ENCODE peak calls at places on chromosomes 13 and 19, in five cellular contexts. W is body of pancreas; N is HAP-1; O is CD8-positive, alpha-beta memory T cell; A is psoas muscle. Y is an unnamed sample. For H3K27me3 and H3K4me1, the result is how much of the 10 kb centered on the place peaks cover.

GRCh38 chr13:23751195-23751594 is 138.0 kb downstream of the MIPEP start:
- DNase-seq in W (no peak), N (no peak), O (no peak), A (no peak), Y (no peak)

GRCh38 chr19:43777163-43777700 is 3.5 kb downstream of the KCNN4 start:
- DNase-seq in W (no peak), N (no peak), O (peak), A (peak), Y (peak)

GRCh38 chr13:49664606-49665005 is 26.7 kb downstream of the EBPL start:
- DNase-seq in W (no peak), N (peak), O (no peak), A (no peak), Y (no peak)

GRCh38 chr13:101941095-101941777 is 460.6 kb downstream of the FGF14 start:
- DNase-seq in W (no peak), N (no peak), O (no peak), A (no peak), Y (no peak)

GRCh38 chr19:33278403-33279269 is 23.7 kb downstream of the CEBPA start:
- DNase-seq in W (no peak), N (no peak), O (no peak), A (no peak), Y (no peak)

GRCh38 chr19:41098762-41099161 is 10.5 kb downstream of the CYP2A13 start:
- DNase-seq in W (no peak), N (no peak), O (no peak), A (no peak), Y (no peak)

GRCh38 chr13:70170689-70171088 is 62.4 kb upstream of the KLHL1 start:
- DNase-seq in W (no peak), N (no peak), O (no peak), A (no peak), Y (no peak)

GRCh38 chr13:66001136-66001535 is 1229.0 kb downstream of the PCDH9 start:
- DNase-seq in W (no peak), N (no peak), O (no peak), A (no peak), Y (no peak)

GRCh38 chr13:94272038-94272437 is 207.4 kb downstream of the DCT start:
- DNase-seq in W (no peak), N (no peak), O (no peak), A (no peak), Y (no peak)

GRCh38 chr19:31258211-31259052 is 90.8 kb downstream of the TSHZ3 start:
- DNase-seq in W (no peak), N (no peak), O (no peak), A (no peak), Y (peak)

GRCh38 chr19:38537071-38537847 is 80.5 kb downstream of the MAP4K1 start:
- DNase-seq in W (no peak), N (no peak), O (no peak), A (no peak), Y (no peak)

GRCh38 chr13:80196756-80197155 is 144.2 kb downstream of the SPRY2 start:
- DNase-seq in W (no peak), N (no peak), O (no peak), A (no peak), Y (no peak)

GRCh38 chr13:34464011-34464410 is 478.1 kb upstream of the NBEA start:
- DNase-seq in W (no peak), N (no peak), O (no peak), A (no peak), Y (no peak)

GRCh38 chr19:47232422-47233211 is 1.6 kb upstream of the BBC3 start:
- DNase-seq in W (peak), N (no peak), O (no peak), A (no peak), Y (no peak)

GRCh38 chr13:88014527-88014926 is 343.4 kb downstream of the SLITRK5 start:
- DNase-seq in W (no peak), N (no peak), O (no peak), A (no peak), Y (no peak)

GRCh38 chr13:113804017-113804702 is 45.1 kb downstream of the TMEM255B start:
- DNase-seq in W (no peak), N (no peak), O (peak), A (peak), Y (no peak)

GRCh38 chr13:23656637-23657036 is 86.4 kb downstream of the TNFRSF19 start:
- DNase-seq in W (no peak), N (peak), O (no peak), A (no peak), Y (peak)

GRCh38 chr13:37984357-37984756 is 114.8 kb upstream of the TRPC4 start:
- DNase-seq in W (no peak), N (peak), O (no peak), A (no peak), Y (peak)

GRCh38 chr19:47109541-47110375 is 3.8 kb downstream of the ZC3H4 start:
- DNase-seq in W (no peak), N (peak), O (peak), A (no peak), Y (no peak)

GRCh38 chr19:33621811-33622504 is at the start of gene CHST8:
- DNase-seq in W (no peak), N (peak), O (no peak), A (peak), Y (peak)

GRCh38 chr13:21034602-21035190 is 26.7 kb downstream of the LATS2 start:
- DNase-seq in W (no peak), N (no peak), O (no peak), A (no peak), Y (no peak)

GRCh38 chr19:35521124-35521743 is 6.9 kb downstream of the SBSN start:
- DNase-seq in W (no peak), N (peak), O (no peak), A (no peak), Y (no peak)

GRCh38 chr19:29675650-29676186 is 10.5 kb downstream of the PLEKHF1 start:
- DNase-seq in W (no peak), N (no peak), O (no peak), A (no peak), Y (no peak)

GRCh38 chr19:37227996-37228395 is 10.0 kb downstream of the ZNF383 start:
- DNase-seq in W (peak), N (peak), O (peak), A (no peak), Y (peak)

GRCh38 chr19:5050016-5050656 is 81.2 kb downstream of the KDM4B start:
- DNase-seq in W (no peak), N (no peak), O (no peak), A (no peak), Y (no peak)
- H3K27me3 ChIP-seq in W (under half), N (under half), O (under half), A (under half), Y (under half)

DNA sequence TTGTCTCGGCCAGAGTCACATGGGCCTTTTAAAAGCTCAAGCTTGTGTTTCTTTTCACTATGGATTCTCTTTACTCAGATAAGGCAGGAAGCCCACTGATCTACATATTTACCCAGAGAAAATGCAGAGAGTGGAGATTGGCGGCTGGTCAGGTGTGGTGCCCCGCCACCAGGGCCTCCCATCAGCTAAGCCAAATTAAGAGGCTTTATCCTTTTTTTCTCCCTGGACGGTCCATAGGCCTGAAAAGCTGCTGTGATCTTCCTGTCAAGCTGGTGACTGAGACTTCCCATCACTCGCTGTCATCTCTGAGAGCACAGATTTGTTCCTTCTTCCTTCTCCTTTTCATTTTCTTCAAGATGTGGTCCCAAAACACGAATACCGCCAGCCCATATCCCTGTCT is 1.9 kb downstream of the SAFB start:
- DNase-seq in W (no peak), N (no peak), O (no peak), A (no peak), Y (no peak)
- H3K4me1 ChIP-seq in W (half or more), N (under half), O (half or more), A (half or more), Y (under half)

GRCh38 chr13:41637578-41637977 is 180.2 kb downstream of the RGCC start:
- DNase-seq in W (no peak), N (no peak), O (no peak), A (no peak), Y (no peak)
- H3K27me3 ChIP-seq in W (under half), N (under half), O (under half), A (under half), Y (under half)

DNA sequence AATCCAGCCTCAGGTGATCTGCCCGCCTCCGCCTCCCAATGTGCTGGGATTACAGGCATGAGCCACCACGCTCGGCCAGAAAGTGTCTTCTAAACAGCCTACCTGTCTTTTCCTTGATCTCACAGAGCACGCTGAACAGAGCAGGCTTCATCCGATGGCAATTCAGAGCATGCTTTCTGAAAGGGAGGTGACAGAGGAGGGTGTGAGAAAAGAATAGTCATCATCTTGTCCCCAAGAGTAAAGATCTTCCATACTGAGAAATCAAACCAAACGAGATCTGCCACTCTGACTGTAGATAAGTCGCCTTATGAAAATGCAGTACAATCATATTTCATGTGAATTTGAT is 19.3 kb downstream of the PBX4 start:
- DNase-seq in W (no peak), N (no peak), O (no peak), A (no peak), Y (no peak)
- H3K4me1 ChIP-seq in W (under half), N (under half), O (half or more), A (under half), Y (under half)

DNA sequence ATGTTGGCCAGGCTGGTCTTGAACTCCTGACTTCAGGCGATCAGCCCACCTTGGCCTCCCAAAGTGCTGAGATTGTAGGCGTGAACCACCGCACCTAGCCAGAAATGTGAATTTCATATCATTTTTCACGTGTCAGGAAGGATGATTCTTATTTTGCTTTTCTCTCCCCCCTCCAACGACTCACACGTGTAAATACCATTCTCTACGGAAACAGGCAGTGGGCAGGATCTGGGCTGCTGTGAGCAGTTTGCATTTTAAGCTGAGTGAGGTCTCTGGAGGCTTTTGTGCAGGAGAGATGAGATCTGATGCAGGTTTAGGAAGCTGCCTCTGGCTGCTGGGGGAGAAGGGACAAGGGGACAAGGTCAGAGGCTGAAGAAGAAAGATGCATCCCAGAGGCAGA is 11.9 kb downstream of the ANKRD24 start:
- DNase-seq in W (no peak), N (no peak), O (no peak), A (no peak), Y (no peak)
- H3K27me3 ChIP-seq in W (under half), N (under half), O (under half), A (under half), Y (under half)

GRCh38 chr19:2532252-2533071 is 56.5 kb downstream of the GADD45B start:
- DNase-seq in W (peak), N (no peak), O (no peak), A (no peak), Y (no peak)

GRCh38 chr19:2533686-2534085 is 57.8 kb downstream of the GADD45B start:
- DNase-seq in W (no peak), N (no peak), O (no peak), A (no peak), Y (no peak)

GRCh38 chr19:2536461-2536860 is 60.5 kb downstream of the GADD45B start:
- DNase-seq in W (no peak), N (no peak), O (no peak), A (peak), Y (no peak)

GRCh38 chr19:2533072-2533425 is 57.1 kb downstream of the GADD45B start:
- DNase-seq in W (no peak), N (no peak), O (no peak), A (peak), Y (no peak)

DNA sequence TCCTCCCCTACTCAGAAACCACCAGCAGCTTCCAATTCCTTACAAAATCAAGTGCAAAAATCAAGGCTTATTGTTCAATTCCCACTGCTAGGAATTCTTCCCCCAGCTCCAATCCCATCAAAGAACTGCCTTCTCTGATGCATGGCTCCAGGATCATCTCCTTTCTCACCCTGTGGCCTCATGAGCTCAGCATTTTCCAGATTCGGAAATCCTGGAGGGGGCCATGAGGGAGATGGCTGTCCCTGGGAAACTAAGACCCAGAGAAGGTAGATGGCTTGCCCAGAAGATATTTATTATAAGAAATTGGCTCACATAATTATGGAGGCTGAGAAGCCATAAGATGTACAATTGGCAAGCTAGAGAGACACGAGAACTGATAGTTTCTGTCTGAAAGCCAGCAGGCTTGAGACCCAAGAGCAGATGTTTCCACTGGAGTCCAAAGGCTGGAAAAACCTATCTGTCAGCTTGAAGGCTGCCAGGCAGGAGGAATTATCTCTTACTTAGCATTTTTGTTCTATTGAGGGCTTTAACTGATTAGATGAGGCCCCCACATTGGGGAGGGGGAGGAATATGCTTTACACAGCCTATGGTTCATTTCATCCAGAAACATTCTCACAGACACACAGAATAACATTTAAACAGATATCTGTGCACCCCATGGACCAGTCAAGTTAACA is 58.6 kb downstream of the GADD45B start:
- DNase-seq in W (no peak), N (no peak), O (no peak), A (peak), Y (no peak)
- H3K4me1 ChIP-seq in W (under half), N (under half), O (under half), A (under half), Y (under half)

DNA sequence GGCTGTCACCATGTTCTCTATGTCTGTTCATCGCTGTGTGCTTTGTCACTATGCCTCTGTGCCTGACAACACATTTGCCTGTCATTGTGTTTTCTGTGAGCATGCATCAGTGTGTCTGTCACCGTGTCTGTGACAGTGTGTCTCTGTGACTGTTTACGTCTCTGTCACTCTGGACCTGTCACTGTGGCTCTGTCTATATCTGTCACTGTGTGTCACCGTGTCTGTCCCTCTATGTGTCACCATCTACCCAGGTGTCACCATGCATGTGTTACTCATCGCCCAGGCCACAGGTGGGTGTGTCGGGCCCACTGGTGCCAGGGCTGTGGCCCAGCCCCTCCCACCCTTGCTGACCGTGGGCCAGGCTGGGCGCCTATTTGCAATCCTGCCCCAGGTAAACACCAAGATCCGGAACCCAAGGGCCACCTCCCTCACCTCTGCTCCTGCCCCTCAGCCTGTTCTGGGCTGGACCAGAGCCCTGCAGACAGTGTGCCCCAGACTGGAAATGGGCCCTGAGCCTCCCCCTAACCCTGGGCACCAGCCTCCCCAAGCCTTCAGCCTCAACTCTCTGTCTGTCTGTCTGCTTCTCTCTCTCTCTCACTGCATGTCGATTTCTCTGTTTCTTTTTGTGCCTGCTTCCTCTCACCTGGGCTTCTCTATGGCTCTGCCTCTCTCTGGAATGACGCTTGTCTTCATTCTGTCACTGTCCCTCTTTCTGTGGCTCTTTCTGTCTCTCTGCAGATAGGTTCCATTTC is 7.7 kb downstream of the IRF2BP1 start:
- DNase-seq in W (peak), N (no peak), O (no peak), A (no peak), Y (no peak)
- H3K27me3 ChIP-seq in W (under half), N (under half), O (under half), A (under half), Y (under half)

GRCh38 chr19:1402411-1403070 is 1.2 kb upstream of the GAMT start:
- DNase-seq in W (no peak), N (no peak), O (no peak), A (no peak), Y (no peak)

GRCh38 chr19:1401138-1401888 is at the start of gene GAMT:
- DNase-seq in W (peak), N (peak), O (peak), A (no peak), Y (peak)

GRCh38 chr19:1399745-1400144 is 1.6 kb downstream of the GAMT start:
- DNase-seq in W (no peak), N (no peak), O (no peak), A (no peak), Y (no peak)

GRCh38 chr19:1400281-1401137 is 833 bp downstream of the GAMT start:
- DNase-seq in W (peak), N (peak), O (no peak), A (peak), Y (peak)

DNA sequence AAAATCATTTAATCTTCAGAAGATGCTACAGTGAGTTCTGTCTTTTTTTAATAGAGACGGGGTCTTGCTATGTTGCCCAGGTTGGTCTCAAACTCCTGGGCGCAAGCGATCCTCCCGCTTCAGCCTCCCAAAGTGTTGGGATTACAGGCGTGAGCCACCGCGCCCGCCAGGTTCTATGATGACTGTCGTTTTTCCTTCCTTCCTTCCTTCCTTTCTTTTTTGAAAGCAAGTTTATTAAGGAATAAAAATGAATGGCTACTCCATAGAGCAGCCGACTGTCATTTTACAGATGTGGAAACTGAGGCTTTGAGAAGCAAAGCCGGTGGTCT is 511 bp upstream of the GAMT start:
- DNase-seq in W (no peak), N (no peak), O (no peak), A (no peak), Y (no peak)
- H3K4me1 ChIP-seq in W (half or more), N (under half), O (under half), A (under half), Y (under half)

DNA sequence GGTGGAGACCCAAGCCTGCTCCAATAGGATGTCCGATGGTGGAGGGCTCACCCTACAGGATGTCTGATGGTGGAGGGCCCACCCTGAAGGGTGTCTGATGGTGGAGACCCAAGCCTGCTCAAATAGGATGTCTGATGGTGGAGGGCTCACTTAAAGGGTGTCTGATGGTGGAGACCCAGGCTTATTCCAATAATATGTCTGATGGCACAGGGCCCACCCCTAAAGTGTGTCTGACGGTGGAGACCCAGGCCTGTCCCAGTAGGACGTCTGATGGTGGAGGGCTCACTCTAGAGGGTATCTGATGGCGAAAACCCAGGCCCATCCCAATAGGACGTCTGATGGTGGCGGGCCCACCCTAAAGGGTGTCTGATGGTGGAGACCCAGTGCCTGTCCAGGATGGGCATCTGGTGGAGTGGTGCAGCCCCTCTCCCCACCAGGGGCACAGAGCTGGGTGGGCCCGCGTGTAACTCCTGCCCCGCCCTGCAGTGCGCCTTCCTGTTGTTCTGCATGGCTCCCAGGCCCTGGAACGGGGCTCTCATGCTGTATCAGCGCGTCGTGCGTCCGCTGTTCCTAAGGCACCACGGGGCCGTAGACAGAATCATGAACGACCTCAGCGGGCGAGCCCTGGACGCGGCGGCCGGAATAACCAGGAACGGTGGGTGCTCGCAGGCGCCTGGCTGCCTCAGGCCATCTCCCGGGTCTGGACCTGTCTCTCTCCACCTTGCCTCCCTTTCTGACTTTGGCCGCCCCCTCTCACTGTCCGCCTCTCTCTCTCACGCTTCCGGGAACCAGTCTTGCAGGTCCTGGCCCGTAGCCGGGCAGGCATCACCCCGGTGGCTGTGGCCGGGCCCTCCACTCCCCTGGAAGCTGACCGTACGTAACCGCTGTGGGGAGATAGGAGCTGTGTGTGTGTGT is 5.1 kb downstream of the REEP6 start:
- DNase-seq in W (peak), N (no peak), O (no peak), A (no peak), Y (no peak)
- H3K27me3 ChIP-seq in W (under half), N (under half), O (under half), A (under half), Y (under half)

Y was measured in SJCRH30.